ENCODE peak calls at places on chromosome 21, in six cellular contexts. I, G, R, N, F and E are unnamed samples.

GRCh38 chr21:45091540-45092322 is 17.4 kb downstream of the ADARB1 start:
- DNase-seq in R (no peak), F (no peak), I (no peak), G (no peak), N (no peak), E (no peak)

GRCh38 chr21:26140185-26140584 is 30.4 kb downstream of the APP start:
- DNase-seq in I (peak), F (no peak), N (no peak), R (peak), G (peak), E (no peak)

GRCh38 chr21:45550552-45551210 is 8.4 kb upstream of the SLC19A1 start:
- DNase-seq in R (no peak), G (no peak), I (no peak), F (no peak), N (peak), E (no peak)

GRCh38 chr21:40732998-40733397 is 114.0 kb downstream of the DSCAM start:
- DNase-seq in I (no peak), G (no peak), R (no peak), F (no peak), N (no peak), E (no peak)

GRCh38 chr21:17390575-17390974 is 122.3 kb upstream of the CXADR start:
- DNase-seq in F (no peak), R (no peak), I (no peak), N (no peak), G (no peak), E (no peak)

GRCh38 chr21:45764792-45765191 is 121.3 kb downstream of the PCBP3 start:
- DNase-seq in G (no peak), I (no peak), R (no peak), F (no peak), N (no peak), E (no peak)

GRCh38 chr21:35932232-35932911 is 128.0 kb downstream of the SETD4 start:
- DNase-seq in R (peak), G (peak), N (no peak), F (no peak), I (peak), E (no peak)

GRCh38 chr21:45326169-45326833 is 38.6 kb upstream of the POFUT2 start:
- DNase-seq in N (no peak), G (no peak), R (peak), I (no peak), F (no peak), E (no peak)

GRCh38 chr21:37446552-37446951 is 80.0 kb downstream of the DYRK1A start:
- DNase-seq in I (no peak), F (no peak), R (no peak), N (no peak), G (no peak), E (no peak)

GRCh38 chr21:22885079-22885478 is 1886.9 kb downstream of the NCAM2 start:
- DNase-seq in I (peak), G (peak), N (no peak), R (no peak), F (no peak), E (no peak)

GRCh38 chr21:25733859-25734653 is 648 bp downstream of the ATP5PF start:
- DNase-seq in G (peak), F (no peak), I (no peak), N (no peak), R (no peak), E (no peak)

GRCh38 chr21:45316871-45317400 is 29.2 kb upstream of the POFUT2 start:
- DNase-seq in F (no peak), G (no peak), R (no peak), N (no peak), I (no peak), E (no peak)

GRCh38 chr21:46564391-46564790 is 40.5 kb downstream of the S100B start:
- DNase-seq in R (no peak), I (no peak), F (no peak), N (no peak), G (no peak), E (no peak)

GRCh38 chr21:39915881-39916280 is 48.6 kb downstream of the PCP4 start:
- DNase-seq in I (no peak), R (no peak), N (no peak), G (no peak), F (no peak), E (no peak)

GRCh38 chr21:40335689-40336088 is 468.5 kb downstream of the PCP4 start:
- DNase-seq in G (no peak), I (no peak), N (no peak), R (no peak), F (no peak), E (no peak)

GRCh38 chr21:36587388-36587787 is 107.5 kb upstream of the CLDN14 start:
- DNase-seq in N (no peak), F (no peak), R (no peak), I (peak), G (peak), E (no peak)

GRCh38 chr21:36125513-36126121 is 9.3 kb upstream of the CBR3 start:
- DNase-seq in I (no peak), N (no peak), G (peak), F (peak), R (no peak), E (no peak)

GRCh38 chr21:26597981-26598380 is 24.9 kb upstream of the CYYR1 start:
- DNase-seq in F (no peak), G (peak), N (no peak), I (peak), R (no peak), E (no peak)

GRCh38 chr21:36437745-36438128 is 42.2 kb downstream of the CLDN14 start:
- DNase-seq in I (no peak), G (no peak), N (no peak), R (no peak), F (no peak), E (no peak)

GRCh38 chr21:35528109-35529042 is 479.3 kb upstream of the RUNX1 start:
- DNase-seq in G (no peak), N (no peak), I (no peak), F (no peak), R (no peak), E (no peak)

GRCh38 chr21:45282283-45283018 is 5.2 kb downstream of the POFUT2 start:
- DNase-seq in I (no peak), R (no peak), F (no peak), N (peak), G (no peak), E (peak)

GRCh38 chr21:45424854-45425795 is 20.2 kb downstream of the COL18A1 start:
- DNase-seq in I (no peak), G (no peak), F (no peak), R (no peak), N (no peak), E (no peak)

GRCh38 chr21:38756746-38757145 is 49.0 kb upstream of the ETS2 start:
- DNase-seq in I (peak), G (no peak), F (no peak), R (no peak), N (no peak), E (no peak)

GRCh38 chr21:26557106-26557505 is 16.0 kb downstream of the CYYR1 start:
- DNase-seq in I (no peak), N (no peak), F (no peak), G (no peak), R (no peak), E (no peak)

GRCh38 chr21:26709090-26709489 is 136.0 kb upstream of the CYYR1 start:
- DNase-seq in R (no peak), I (peak), G (peak), F (no peak), N (no peak), E (no peak)

GRCh38 chr21:27700974-27701614 is 734.2 kb upstream of the ADAMTS5 start:
- DNase-seq in N (peak), I (peak), G (peak), R (peak), F (peak), E (peak)

GRCh38 chr21:45405819-45406762 is 1.1 kb downstream of the COL18A1 start:
- DNase-seq in R (no peak), N (no peak), G (no peak), F (peak), I (peak), E (no peak)

GRCh38 chr21:17002628-17003027 is 510.2 kb upstream of the CXADR start:
- DNase-seq in R (no peak), F (no peak), I (no peak), G (no peak), N (no peak), E (no peak)

GRCh38 chr21:39347537-39347936 is 1.4 kb downstream of the HMGN1 start:
- DNase-seq in G (peak), I (no peak), N (no peak), R (no peak), F (no peak), E (no peak)

GRCh38 chr21:45981641-45982255 is at the start of gene COL6A1:
- DNase-seq in G (no peak), I (peak), N (peak), F (peak), R (no peak), E (peak)

GRCh38 chr21:35294231-35294898 is 245.3 kb upstream of the RUNX1 start:
- DNase-seq in R (no peak), N (no peak), G (peak), I (no peak), F (no peak), E (no peak)

GRCh38 chr21:46229133-46229922 is 754 bp upstream of the LSS start:
- DNase-seq in I (peak), G (no peak), N (no peak), R (no peak), F (no peak), E (no peak)

GRCh38 chr21:16040601-16041000 is 310.8 kb downstream of the USP25 start:
- DNase-seq in G (peak), F (no peak), R (peak), I (peak), N (no peak), E (no peak)

DNA sequence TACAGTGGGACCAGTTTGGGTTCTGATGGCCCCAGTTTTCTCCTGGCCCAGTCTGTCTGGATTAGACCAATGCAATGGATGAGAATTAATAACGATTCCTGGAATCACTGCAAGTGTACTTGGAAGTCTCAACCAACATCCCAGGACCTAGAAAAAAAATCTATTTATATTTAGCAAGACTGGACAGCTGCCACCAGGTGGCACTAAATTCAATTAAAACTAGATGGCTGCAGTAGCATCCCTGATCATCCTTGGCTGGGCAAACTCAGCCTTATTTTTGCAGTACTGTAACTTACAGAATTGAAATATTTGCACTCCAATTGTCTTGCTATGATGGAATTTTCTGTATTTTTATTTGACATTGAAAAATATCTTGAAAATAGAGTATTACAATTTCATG is 165.7 kb downstream of the NCAM2 start:
- DNase-seq in R (peak), I (peak), G (peak), F (peak), N (no peak), E (no peak)
- TF ChIP-seq CTCF in R (peak), I (peak), G (peak), F (peak), N (peak), E (peak)

DNA sequence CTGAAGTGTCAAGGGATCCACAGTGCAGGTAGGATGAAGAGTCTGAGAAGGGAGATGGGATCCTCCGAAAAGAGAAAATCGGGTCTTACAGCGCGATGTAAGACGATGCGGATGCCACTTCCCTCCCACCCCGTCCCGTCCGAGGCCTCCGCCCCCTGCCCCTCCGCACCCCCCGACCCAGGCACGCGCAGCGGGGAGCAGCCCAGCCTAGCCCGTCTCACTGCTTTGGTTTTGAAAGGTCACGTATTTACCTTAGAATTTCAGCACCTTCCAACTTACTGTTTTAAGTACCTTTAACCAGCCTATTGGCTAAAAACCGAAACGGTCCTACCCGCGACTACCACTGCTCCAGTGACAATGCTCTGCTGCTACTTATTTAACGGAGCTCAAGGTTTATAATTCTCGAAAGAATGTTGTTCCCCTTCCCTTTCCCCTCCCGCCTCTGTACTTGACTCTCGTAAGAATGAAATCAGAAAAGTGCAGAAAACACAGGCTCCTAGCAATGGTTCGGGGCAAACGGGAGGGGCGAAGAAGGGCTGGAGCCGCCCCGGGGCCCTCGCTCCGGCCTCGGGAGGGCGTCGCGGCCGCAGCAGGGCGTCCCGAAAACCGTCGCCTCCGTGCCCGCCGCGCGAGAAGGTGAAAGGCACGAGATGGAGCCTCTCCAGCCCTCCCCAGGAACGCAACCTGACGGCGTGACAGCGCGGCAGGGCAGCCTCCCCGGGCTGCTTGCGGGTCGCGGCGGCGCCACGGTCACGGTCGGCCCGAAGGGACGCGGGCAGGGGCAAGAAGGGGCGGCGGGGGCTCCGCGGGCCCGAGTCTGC is 706 bp downstream of the TMEM50B start:
- DNase-seq in G (peak), R (no peak), I (peak), F (peak), N (peak), E (peak)
- TF ChIP-seq CTCF in G (peak), R (no peak), I (no peak), F (no peak), N (no peak), E (peak)

DNA sequence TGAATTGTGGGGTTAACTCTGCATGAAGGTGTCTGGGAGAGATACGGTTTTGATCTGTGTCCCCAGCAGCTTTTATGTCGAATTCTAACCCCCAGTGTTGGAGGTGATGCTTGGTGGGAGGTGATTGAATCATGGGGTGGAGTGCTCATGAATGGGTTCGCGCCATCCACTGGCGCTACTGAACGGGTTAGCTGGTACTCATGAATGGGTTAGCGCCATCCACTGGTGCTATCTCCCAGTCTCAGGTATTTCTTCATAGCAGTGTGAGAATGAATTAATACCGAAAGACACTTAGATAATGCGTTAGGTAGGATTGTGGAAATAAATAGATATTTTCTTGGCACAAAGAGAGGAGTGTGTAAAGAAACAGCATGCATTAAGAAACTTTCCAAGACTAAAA is 32.9 kb upstream of the CLDN8 start:
- DNase-seq in G (no peak), R (no peak), N (peak), F (no peak), I (no peak), E (no peak)
- TF ChIP-seq CTCF in G (no peak), R (no peak), N (peak), F (no peak), I (no peak), E (no peak)

DNA sequence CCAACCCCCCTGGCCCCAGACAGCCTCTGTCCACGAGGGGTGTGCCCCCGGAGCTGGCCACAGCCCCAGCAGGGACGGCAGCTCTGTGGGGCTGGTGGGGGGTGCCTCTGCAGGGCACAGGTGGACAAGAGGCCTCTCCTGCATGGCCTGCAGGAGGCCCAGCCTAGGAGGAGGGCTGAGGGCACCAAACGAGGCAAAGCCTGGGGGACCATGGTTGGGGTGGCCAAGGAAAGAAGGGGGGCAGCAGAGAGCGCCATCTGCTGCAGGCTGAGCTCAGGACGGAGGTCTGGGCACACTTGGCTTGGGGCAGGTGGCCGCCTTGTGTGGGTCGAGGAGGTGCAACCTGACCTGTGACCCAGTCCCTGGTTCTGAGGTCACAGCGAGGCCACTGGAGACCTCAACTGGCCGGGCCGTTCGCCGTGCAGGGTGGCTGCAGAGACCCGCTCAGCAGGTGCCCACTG is 27.3 kb downstream of the RRP1 start:
- DNase-seq in R (no peak), N (no peak), G (no peak), I (no peak), F (no peak), E (no peak)
- TF ChIP-seq CTCF in R (no peak), N (peak), G (no peak), I (no peak), F (no peak), E (no peak)

GRCh38 chr21:30567617-30568016 is 6.5 kb upstream of the KRTAP19-7 start:
- DNase-seq in R (no peak), I (no peak), N (no peak), G (no peak), F (no peak), E (no peak)
- TF ChIP-seq CTCF in R (no peak), I (no peak), N (no peak), G (no peak), F (no peak), E (no peak)

GRCh38 chr21:32359719-32360260 is 33.0 kb downstream of the URB1 start:
- DNase-seq in I (no peak), N (no peak), R (no peak), F (no peak), G (peak), E (no peak)
- TF ChIP-seq CTCF in I (no peak), N (peak), R (peak), F (no peak), G (peak), E (peak)

GRCh38 chr21:32424674-32425073 is 12.2 kb downstream of the EVA1C start:
- DNase-seq in N (no peak), F (no peak), R (no peak), G (no peak), I (no peak), E (no peak)

GRCh38 chr21:32426066-32426465 is 13.6 kb downstream of the EVA1C start:
- DNase-seq in F (no peak), N (no peak), G (peak), I (peak), R (no peak), E (no peak)

GRCh38 chr21:32426592-32427051 is 14.1 kb downstream of the EVA1C start:
- DNase-seq in I (peak), N (no peak), R (no peak), G (no peak), F (no peak), E (no peak)

GRCh38 chr21:32423846-32424535 is 11.5 kb downstream of the EVA1C start:
- DNase-seq in F (no peak), G (no peak), R (no peak), I (no peak), N (no peak), E (no peak)

GRCh38 chr21:32425628-32426027 is 13.1 kb downstream of the EVA1C start:
- DNase-seq in F (no peak), G (peak), I (no peak), R (no peak), N (no peak), E (no peak)
- TF ChIP-seq CTCF in F (no peak), G (no peak), I (no peak), R (no peak), N (peak), E (no peak)

GRCh38 chr21:42618713-42619112 is 34.7 kb upstream of the PDE9A start:
- DNase-seq in R (no peak), F (no peak), I (no peak), N (no peak), G (no peak), E (no peak)
- TF ChIP-seq CTCF in R (no peak), F (no peak), I (no peak), N (no peak), G (no peak), E (no peak)

GRCh38 chr21:42102063-42102462 is 30.9 kb downstream of the UMODL1 start:
- DNase-seq in G (no peak), F (no peak), I (no peak), N (no peak), R (no peak), E (no peak)
- TF ChIP-seq CTCF in G (no peak), F (no peak), I (no peak), N (no peak), R (no peak), E (no peak)

GRCh38 chr21:21247441-21247840 is 249.2 kb downstream of the NCAM2 start:
- DNase-seq in I (peak), N (no peak), G (no peak), R (no peak), F (no peak), E (no peak)
- TF ChIP-seq CTCF in I (no peak), N (no peak), G (no peak), R (no peak), F (no peak), E (no peak)